ENCODE peak calls at places on chromosomes 6 and 20, in five cellular contexts. O is stimulated activated CD8-positive, alpha-beta memory T cell treated with anti-CD3 and anti-CD28 coated beads, Interleukin-2, amount 100 ng/mL, for 48 hours; C is SW 1271; L is activated CD4-positive, alpha-beta T cell treated with anti-CD3 and anti-CD28 coated beads, Interleukin-2, amount 50 U/mL, for 1 hour; F is mesothelial cell of epicardium. E is an unnamed sample.

GRCh38 chr6:148776321-148776966 is 29.6 kb downstream of the UST start:
- DNase-seq in O (no peak), C (no peak), L (no peak), F (no peak), E (no peak)

GRCh38 chr6:157227202-157228166 is 95.8 kb downstream of the TMEM242 start:
- DNase-seq in O (no peak), C (no peak), L (no peak), F (no peak), E (no peak)

GRCh38 chr6:139655783-139656705 is 281.6 kb upstream of the CITED2 start:
- DNase-seq in O (no peak), C (no peak), L (no peak), F (no peak), E (no peak)

GRCh38 chr6:5781966-5782556 is 224.7 kb downstream of the NRN1 start:
- DNase-seq in O (no peak), C (no peak), L (no peak), F (no peak), E (no peak)

GRCh38 chr6:103783344-103783743 is 1076.4 kb downstream of the HACE1 start:
- DNase-seq in O (no peak), C (no peak), L (no peak), F (peak), E (peak)

GRCh38 chr6:166313255-166314070 is 5.3 kb upstream of the PRR18 start:
- DNase-seq in O (no peak), C (no peak), L (peak), F (no peak), E (peak)

GRCh38 chr20:49398401-49399144 is 83.9 kb downstream of the KCNB1 start:
- DNase-seq in O (no peak), C (no peak), L (no peak), F (no peak), E (no peak)

GRCh38 chr6:35729722-35730121 is 7.1 kb upstream of the ARMC12 start:
- DNase-seq in O (no peak), C (no peak), L (no peak), F (no peak), E (no peak)

GRCh38 chr20:1946442-1946761 is 47.5 kb downstream of the PDYN start:
- DNase-seq in O (no peak), C (no peak), L (no peak), F (no peak), E (no peak)

GRCh38 chr6:3663081-3663480 is 88.4 kb downstream of the PXDC1 start:
- DNase-seq in O (no peak), C (no peak), L (no peak), F (no peak), E (peak)

GRCh38 chr20:10949930-10950783 is 276.4 kb upstream of the JAG1 start:
- DNase-seq in O (no peak), C (no peak), L (no peak), F (no peak), E (no peak)

GRCh38 chr6:24009319-24009718 is 116.7 kb upstream of the NRSN1 start:
- DNase-seq in O (no peak), C (no peak), L (no peak), F (no peak), E (no peak)

GRCh38 chr6:39195792-39196385 is 33.4 kb downstream of the KCNK5 start:
- DNase-seq in O (no peak), C (no peak), L (no peak), F (no peak), E (no peak)

GRCh38 chr6:33418690-33419291 is 884 bp upstream of the CUTA start:
- DNase-seq in O (no peak), C (no peak), L (peak), F (no peak), E (peak)

GRCh38 chr6:114342826-114343781 is at the start of gene HS3ST5:
- DNase-seq in O (peak), C (peak), L (no peak), F (peak), E (peak)

GRCh38 chr6:19812512-19813119 is 24.6 kb upstream of the ID4 start:
- DNase-seq in O (no peak), C (peak), L (no peak), F (no peak), E (peak)

GRCh38 chr6:138036111-138036510 is 71.1 kb downstream of the PERP start:
- DNase-seq in O (no peak), C (no peak), L (no peak), F (no peak), E (no peak)

GRCh38 chr20:8547035-8547649 is 415.1 kb downstream of the PLCB1 start:
- DNase-seq in O (no peak), C (no peak), L (no peak), F (no peak), E (no peak)

GRCh38 chr6:123062645-123063044 is 66.6 kb downstream of the CLVS2 start:
- DNase-seq in O (no peak), C (no peak), L (no peak), F (no peak), E (peak)

GRCh38 chr20:8946036-8946926 is 122.6 kb upstream of the PLCB4 start:
- DNase-seq in O (no peak), C (no peak), L (no peak), F (no peak), E (no peak)

GRCh38 chr20:44073011-44073674 is 113.8 kb downstream of the JPH2 start:
- DNase-seq in O (no peak), C (no peak), L (no peak), F (no peak), E (no peak)

GRCh38 chr6:169155481-169155880 is 98.2 kb downstream of the THBS2 start:
- DNase-seq in O (no peak), C (no peak), L (no peak), F (no peak), E (no peak)